ENCODE peak calls at places on chromosomes 5 and 9, in six cellular contexts. T, Q, H, M, X and R are unnamed samples.

GRCh38 chr9:72211047-72211446 is 61.8 kb downstream of the GDA start:
- DNase-seq in T (no peak), Q (no peak), H (no peak), M (no peak), X (no peak), R (no peak)

GRCh38 chr9:132597073-132597775 is 14.8 kb downstream of the BARHL1 start:
- DNase-seq in T (no peak), Q (peak; percentile 28), H (no peak), M (no peak), X (no peak), R (no peak)

GRCh38 chr5:147223951-147224791 is 10.7 kb upstream of the STK32A start:
- DNase-seq in T (peak; percentile 68), Q (no peak), H (peak; percentile 69), M (peak; percentile 55), X (peak; percentile 70), R (peak; percentile 73)

GRCh38 chr5:12272389-12272788 is 368.1 kb upstream of the CTNND2 start:
- DNase-seq in T (no peak), Q (no peak), H (no peak), M (peak; percentile 64), X (peak; percentile 59), R (peak; percentile 85)

GRCh38 chr9:28032178-28032532 is 458.9 kb upstream of the C9orf72 start:
- DNase-seq in T (no peak), Q (no peak), H (peak; percentile 14), M (no peak), X (peak; percentile 23), R (no peak)

GRCh38 chr5:73497537-73498056 is 645 bp upstream of the BTF3 start:
- DNase-seq in T (no peak), Q (no peak), H (no peak), M (no peak), X (peak; percentile 37), R (no peak)

GRCh38 chr9:137960496-137960895 is 82.9 kb downstream of the CACNA1B start:
- DNase-seq in T (no peak), Q (no peak), H (no peak), M (no peak), X (peak; percentile 37), R (peak; percentile 77)

GRCh38 chr5:65394078-65394477 is 87.6 kb downstream of the ADAMTS6 start:
- DNase-seq in T (peak; percentile 90), Q (no peak), H (no peak), M (no peak), X (peak; percentile 18), R (no peak)

GRCh38 chr5:77867194-77867691 is 91.1 kb upstream of the TBCA start:
- DNase-seq in T (peak; percentile 72), Q (no peak), H (peak; percentile 29), M (peak; percentile 25), X (no peak), R (peak; percentile 24)

GRCh38 chr9:20754556-20754955 is 70.5 kb downstream of the FOCAD start:
- DNase-seq in T (peak; percentile 67), Q (peak; percentile 67), H (no peak), M (peak; percentile 28), X (no peak), R (no peak)

GRCh38 chr5:78611161-78611605 is 37.4 kb downstream of the LHFPL2 start:
- DNase-seq in T (peak; percentile 42), Q (no peak), H (no peak), M (no peak), X (peak; percentile 55), R (peak; percentile 67)

GRCh38 chr9:86794356-86795046 is 152.8 kb downstream of the GAS1 start:
- DNase-seq in T (peak; percentile 87), Q (no peak), H (peak; percentile 37), M (no peak), X (no peak), R (no peak)

GRCh38 chr5:2190549-2190948 is 307.8 kb upstream of the IRX4 start:
- DNase-seq in T (no peak), Q (no peak), H (no peak), M (no peak), X (no peak), R (no peak)

GRCh38 chr5:117590944-117591343 is 1016.3 kb upstream of the SEMA6A start:
- DNase-seq in T (no peak), Q (no peak), H (peak; percentile 13), M (peak; percentile 5), X (peak; percentile 31), R (peak; percentile 64)

GRCh38 chr5:150560401-150561191 is 52.7 kb downstream of the NDST1 start:
- DNase-seq in T (peak; percentile 84), Q (peak; percentile 62), H (peak; percentile 82), M (peak; percentile 95), X (peak; percentile 89), R (peak; percentile 96)

GRCh38 chr5:95835682-95836405 is 13.3 kb upstream of the GLRX start:
- DNase-seq in T (peak; percentile 59), Q (no peak), H (no peak), M (no peak), X (no peak), R (no peak)

GRCh38 chr5:168706655-168707069 is 127.5 kb upstream of the PANK3 start:
- DNase-seq in T (peak; percentile 53), Q (no peak), H (peak; percentile 43), M (peak; percentile 52), X (peak; percentile 78), R (peak; percentile 79)

GRCh38 chr5:142677212-142677611 is 8.7 kb downstream of the FGF1 start:
- DNase-seq in T (peak; percentile 81), Q (no peak), H (no peak), M (peak; percentile 63), X (no peak), R (no peak)

GRCh38 chr9:13141629-13142028 is 137.9 kb downstream of the MPDZ start:
- DNase-seq in T (no peak), Q (no peak), H (no peak), M (peak; percentile 78), X (no peak), R (no peak)

GRCh38 chr5:10853144-10853543 is 92.1 kb upstream of the DAP start:
- DNase-seq in T (no peak), Q (no peak), H (no peak), M (no peak), X (no peak), R (no peak)

GRCh38 chr5:10857333-10857723 is 96.3 kb upstream of the DAP start:
- DNase-seq in T (no peak), Q (no peak), H (no peak), M (no peak), X (peak; percentile 39), R (no peak)

GRCh38 chr5:10856071-10856470 is 95.0 kb upstream of the DAP start:
- DNase-seq in T (no peak), Q (no peak), H (no peak), M (no peak), X (peak; percentile 33), R (no peak)

GRCh38 chr5:10856646-10857332 is 95.8 kb upstream of the DAP start:
- DNase-seq in T (peak; percentile 67), Q (no peak), H (peak; percentile 67), M (peak; percentile 62), X (peak; percentile 96), R (peak; percentile 95)

DNA sequence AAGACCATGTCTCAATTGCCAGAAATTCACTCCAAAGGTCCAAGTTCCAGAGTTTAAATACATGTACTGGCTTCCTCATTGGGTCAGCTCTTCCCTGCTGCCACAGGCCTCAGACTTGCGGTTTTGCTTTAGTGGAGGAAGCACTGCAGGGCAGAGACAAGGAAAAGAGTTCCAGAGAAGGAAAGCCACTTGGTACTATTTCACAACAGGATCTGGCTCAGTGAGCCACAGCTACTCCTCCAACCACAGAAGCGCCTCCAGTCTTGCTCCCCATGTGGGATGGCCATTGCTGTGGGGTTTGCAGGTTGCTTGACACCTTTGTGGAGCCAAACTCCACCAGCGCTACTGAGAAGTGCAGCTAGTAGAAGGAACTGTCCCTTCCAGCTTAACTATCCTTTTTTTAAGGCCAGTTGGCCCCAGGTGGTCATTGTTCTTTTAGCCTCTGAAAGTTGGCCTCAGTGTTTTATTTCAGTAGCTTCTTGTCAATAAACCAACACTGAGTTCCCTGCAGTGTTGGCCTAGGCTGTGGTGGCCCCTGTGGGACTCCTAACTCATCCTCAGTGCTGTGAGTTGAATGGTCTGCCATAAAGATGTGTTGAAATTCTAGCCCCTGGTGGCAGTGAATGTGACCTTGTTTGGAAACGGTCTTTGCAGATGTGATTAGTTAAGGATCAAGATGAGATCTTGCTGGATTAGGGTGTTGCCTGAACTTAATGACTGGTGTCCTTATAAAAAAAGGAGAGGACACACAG is 93.7 kb upstream of the DAP start:
- DNase-seq in T (peak; percentile 64), Q (no peak), H (no peak), M (no peak), X (no peak), R (no peak)
- H3K4me2 ChIP-seq in T (no peak overlapping the region), Q (no peak overlapping the region), H (no peak overlapping the region), M (no peak overlapping the region), X (no peak overlapping the region), R (no peak overlapping the region)

GRCh38 chr9:124263800-124264426 is 6.2 kb downstream of the NEK6 start:
- DNase-seq in T (no peak), Q (no peak), H (no peak), M (no peak), X (no peak), R (no peak)
- H3F3A ChIP-seq in T (peaks cover 68% of the 10 kb centered on the region), Q (peaks cover 26% of the 10 kb centered on the region), H (peaks cover 55% of the 10 kb centered on the region), M (peaks cover 5% of the 10 kb centered on the region), X (peaks cover 26% of the 10 kb centered on the region), R (peaks cover 3% of the 10 kb centered on the region)

GRCh38 chr5:133051547-133052316 is at the start of gene HSPA4:
- DNase-seq in T (peak; percentile 100), Q (peak; percentile 93), H (peak; percentile 96), M (peak; percentile 96), X (peak; percentile 100), R (peak; percentile 99)

GRCh38 chr5:133051117-133051546 is 681 bp upstream of the HSPA4 start:
- DNase-seq in T (peak; percentile 59), Q (no peak), H (no peak), M (no peak), X (peak; percentile 89), R (no peak)

GRCh38 chr5:133048993-133049725 is 2.7 kb upstream of the HSPA4 start:
- DNase-seq in T (peak; percentile 25), Q (no peak), H (no peak), M (no peak), X (no peak), R (no peak)

GRCh38 chr5:133050500-133050899 is 1.3 kb upstream of the HSPA4 start:
- DNase-seq in T (no peak), Q (no peak), H (no peak), M (no peak), X (no peak), R (peak; percentile 89)

DNA sequence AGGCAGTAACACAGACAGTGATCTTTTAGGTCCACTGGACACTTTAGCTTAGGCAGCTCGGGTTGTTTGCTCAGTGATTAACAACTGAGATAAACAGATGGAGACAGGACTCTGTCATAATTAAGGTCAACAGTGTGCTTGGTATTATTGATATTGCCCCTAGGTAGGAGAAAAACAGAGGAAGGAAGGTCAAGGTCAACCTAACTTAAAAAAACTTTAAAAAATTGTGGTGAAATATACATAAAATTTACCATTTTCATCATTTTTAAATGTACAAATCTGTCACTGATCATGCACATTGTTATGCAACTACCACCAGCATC is 2.1 kb upstream of the HSPA4 start:
- DNase-seq in T (no peak), Q (peak; percentile 39), H (peak; percentile 63), M (peak; percentile 56), X (no peak), R (no peak)
- H3K4me1 ChIP-seq in T (peaks cover 20% of the 10 kb centered on the region), Q (peaks cover 33% of the 10 kb centered on the region), H (peaks cover 25% of the 10 kb centered on the region), M (peaks cover 25% of the 10 kb centered on the region), X (peaks cover 17% of the 10 kb centered on the region), R (peaks cover 22% of the 10 kb centered on the region)

DNA sequence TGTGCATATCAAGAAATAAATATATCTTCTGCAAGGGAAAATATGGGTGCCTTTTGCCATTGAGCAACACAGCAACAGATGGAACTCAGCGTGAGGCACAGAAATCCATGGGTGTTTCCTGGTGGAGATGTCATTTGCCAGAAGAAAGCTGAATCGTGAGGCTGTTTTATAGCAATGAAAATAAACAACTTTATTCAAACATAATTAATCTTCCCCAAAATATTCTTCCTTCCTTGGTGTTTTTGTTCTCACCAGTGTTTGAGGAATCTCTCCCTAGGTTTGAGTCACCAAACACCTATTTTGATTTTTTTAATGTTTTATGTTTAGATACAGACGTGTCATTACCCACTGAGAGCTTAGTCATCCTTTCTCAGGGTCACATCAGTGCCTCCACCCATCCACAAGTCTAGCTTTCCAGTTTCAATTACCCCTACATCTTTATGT is 65.8 kb upstream of the PAPPA start:
- DNase-seq in T (peak; percentile 84), Q (peak; percentile 63), H (no peak), M (peak; percentile 53), X (no peak), R (no peak)
- H3K4me2 ChIP-seq in T (peak overlapping the region; percentile 64), Q (peak overlapping the region; percentile 56), H (no peak overlapping the region), M (peak overlapping the region; percentile 48), X (no peak overlapping the region), R (no peak overlapping the region)